ENCODE peak calls at places on chromosomes 16 and 17, in six cellular contexts. One of them, this sample, is unnamed.
A peak's percentile ranks its signal among the peaks of the same experiment; 100 is the strongest.

GRCh38 chr16:255183-255582 is 20.6 kb downstream of the RGS11 start:
- DNase-seq in A549: no peak
- DNase-seq in MM.1S: no peak
- DNase-seq in stomach: no peak
- DNase-seq in NCI-H345: no peak
- DNase-seq in Daoy: no peak
- DNase-seq in this sample: no peak

GRCh38 chr16:4200000-4200780 is 41.7 kb downstream of the SRL start:
- DNase-seq in A549: peak; percentile 74
- DNase-seq in Daoy: peak; percentile 70
- DNase-seq in NCI-H345: peak; percentile 57
- DNase-seq in stomach: peak; percentile 81
- DNase-seq in MM.1S: peak; percentile 47
- DNase-seq in this sample: peak; percentile 17

GRCh38 chr17:45801386-45801785 is 17.3 kb downstream of the CRHR1 start:
- DNase-seq in MM.1S: no peak
- DNase-seq in A549: no peak
- DNase-seq in NCI-H345: no peak
- DNase-seq in Daoy: no peak
- DNase-seq in stomach: no peak
- DNase-seq in this sample: no peak

GRCh38 chr16:87724490-87725291 is 41.1 kb downstream of the KLHDC4 start:
- DNase-seq in Daoy: peak; percentile 44
- DNase-seq in MM.1S: no peak
- DNase-seq in A549: no peak
- DNase-seq in stomach: no peak
- DNase-seq in NCI-H345: no peak
- DNase-seq in this sample: peak; percentile 46

GRCh38 chr16:53695070-53695469 is 8.6 kb downstream of the RPGRIP1L start:
- DNase-seq in Daoy: peak; percentile 55
- DNase-seq in NCI-H345: no peak
- DNase-seq in A549: no peak
- DNase-seq in MM.1S: no peak
- DNase-seq in stomach: no peak
- DNase-seq in this sample: no peak

GRCh38 chr17:19296786-19297778 is 59.9 kb downstream of the EPN2 start:
- DNase-seq in A549: no peak
- DNase-seq in Daoy: no peak
- DNase-seq in stomach: no peak
- DNase-seq in MM.1S: no peak
- DNase-seq in NCI-H345: no peak
- DNase-seq in this sample: no peak

GRCh38 chr16:77531741-77532140 is 96.9 kb upstream of the ADAMTS18 start:
- DNase-seq in stomach: no peak
- DNase-seq in Daoy: peak; percentile 66
- DNase-seq in NCI-H345: no peak
- DNase-seq in MM.1S: no peak
- DNase-seq in A549: no peak
- DNase-seq in this sample: no peak

GRCh38 chr16:69366431-69366830 is 14.8 kb upstream of the TMED6 start:
- DNase-seq in Daoy: no peak
- DNase-seq in MM.1S: no peak
- DNase-seq in NCI-H345: no peak
- DNase-seq in stomach: no peak
- DNase-seq in A549: no peak
- DNase-seq in this sample: no peak

GRCh38 chr17:81898029-81898866 is 3.8 kb upstream of the NPB start:
- DNase-seq in MM.1S: no peak
- DNase-seq in Daoy: peak; percentile 94
- DNase-seq in NCI-H345: no peak
- DNase-seq in stomach: no peak
- DNase-seq in A549: peak; percentile 69
- DNase-seq in this sample: no peak

This sample was measured in NCI-H510A treated with DMSO at 0.1 percent for 48 hours.